ENCODE peak calls at places on chromosomes 2 and 18, in ten cellular contexts. V, J, T, I, W, D, U, R, A and B are unnamed samples.

GRCh38 chr2:29000481-29000880 is 19.4 kb downstream of the TOGARAM2 start:
- DNase-seq in V (peak), R (peak), D (no peak), T (no peak), I (no peak), U (no peak), J (no peak), A (no peak), W (peak), B (no peak)

GRCh38 chr2:105849431-105850179 is 104.9 kb downstream of the NCK2 start:
- DNase-seq in J (no peak), D (no peak), W (no peak), A (no peak), U (no peak), I (no peak), V (no peak), R (no peak), T (no peak), B (no peak)

GRCh38 chr2:4020649-4021048 is 317.3 kb downstream of the DCDC2C start:
- DNase-seq in R (no peak), U (no peak), J (no peak), A (no peak), T (no peak), D (no peak), I (no peak), W (no peak), V (no peak), B (no peak)

GRCh38 chr2:215272918-215273317 is 38.9 kb upstream of the ATIC start:
- DNase-seq in I (no peak), U (no peak), R (no peak), W (no peak), J (no peak), D (no peak), T (no peak), A (no peak), V (no peak), B (no peak)

GRCh38 chr2:201008000-201008829 is 44.8 kb upstream of the ORC2 start:
- DNase-seq in R (no peak), I (no peak), U (no peak), W (no peak), A (no peak), D (no peak), V (no peak), J (no peak), T (no peak), B (no peak)

GRCh38 chr2:119488245-119489182 is 35.8 kb downstream of the SCTR start:
- DNase-seq in D (no peak), J (no peak), A (no peak), I (no peak), R (no peak), V (no peak), W (no peak), U (no peak), T (no peak), B (no peak)

GRCh38 chr2:149184994-149185393 is 145.4 kb upstream of the LYPD6 start:
- DNase-seq in U (no peak), I (no peak), D (no peak), V (no peak), W (no peak), J (peak), T (no peak), R (no peak), A (no peak), B (no peak)

GRCh38 chr2:18544171-18544570 is 16.3 kb downstream of the RDH14 start:
- DNase-seq in D (peak), W (no peak), I (no peak), J (no peak), V (no peak), R (no peak), A (peak), T (no peak), U (peak), B (no peak)

GRCh38 chr18:35756506-35757117 is 175.1 kb downstream of the GALNT1 start:
- DNase-seq in U (peak), W (peak), A (peak), T (peak), V (no peak), J (peak), D (peak), I (no peak), R (no peak), B (no peak)

GRCh38 chr2:56656826-56657225 is 473.0 kb downstream of the CCDC85A start:
- DNase-seq in W (no peak), J (no peak), D (no peak), T (no peak), A (peak), V (no peak), R (no peak), I (no peak), U (no peak), B (no peak)

GRCh38 chr2:75035444-75036353 is 77.3 kb downstream of the POLE4 start:
- DNase-seq in A (peak), V (no peak), W (no peak), I (no peak), R (no peak), U (peak), D (peak), T (no peak), J (no peak), B (no peak)

GRCh38 chr2:239822146-239822945 is 202.8 kb downstream of the NDUFA10 start:
- DNase-seq in R (no peak), I (no peak), W (no peak), T (no peak), V (no peak), A (no peak), D (no peak), J (no peak), U (no peak), B (peak)

GRCh38 chr2:33810046-33810835 is 211.1 kb upstream of the FAM98A start:
- DNase-seq in W (no peak), T (no peak), R (no peak), U (peak), D (peak), V (no peak), J (no peak), A (peak), I (no peak), B (no peak)

GRCh38 chr18:64713284-64713683 is 564.4 kb upstream of the LINC00305 start:
- DNase-seq in U (no peak), D (no peak), T (no peak), W (no peak), A (no peak), V (no peak), R (no peak), J (no peak), I (no peak), B (no peak)

GRCh38 chr18:50747849-50748242 is 72.0 kb downstream of the MRO start:
- DNase-seq in V (no peak), J (no peak), I (no peak), D (no peak), T (no peak), R (no peak), U (no peak), W (no peak), A (no peak), B (no peak)

GRCh38 chr2:23803965-23804542 is 122.9 kb downstream of the ATAD2B start:
- DNase-seq in T (peak), V (no peak), U (peak), A (peak), I (peak), W (no peak), D (peak), J (peak), R (no peak), B (no peak)

GRCh38 chr2:67790622-67791021 is 272.2 kb downstream of the C1D start:
- DNase-seq in D (peak), V (no peak), J (no peak), T (no peak), W (no peak), U (peak), R (no peak), A (peak), I (no peak), B (no peak)

GRCh38 chr2:240887631-240888030 is 8.3 kb downstream of the MAB21L4 start:
- DNase-seq in D (no peak), I (no peak), W (no peak), T (no peak), J (no peak), A (no peak), U (no peak), R (peak), V (no peak), B (no peak)

GRCh38 chr2:134397146-134397896 is 143.4 kb downstream of the MGAT5 start:
- DNase-seq in I (no peak), A (no peak), W (no peak), R (no peak), T (no peak), J (no peak), U (no peak), V (no peak), D (no peak), B (no peak)

GRCh38 chr2:10190737-10191532 is 68.4 kb downstream of the RRM2 start:
- DNase-seq in I (no peak), D (no peak), A (no peak), T (no peak), R (peak), V (no peak), J (no peak), U (no peak), W (no peak), B (no peak)

GRCh38 chr2:19738707-19739106 is 163.1 kb downstream of the TTC32 start:
- DNase-seq in A (peak), J (no peak), T (no peak), U (peak), W (no peak), R (no peak), I (peak), V (no peak), D (peak), B (peak)

GRCh38 chr2:28717339-28717758 is 34.3 kb upstream of the PPP1CB start:
- DNase-seq in V (no peak), T (no peak), R (peak), I (peak), U (peak), D (peak), J (no peak), A (peak), W (no peak), B (peak)

GRCh38 chr2:204389122-204389521 is 156.2 kb upstream of the PARD3B start:
- DNase-seq in I (no peak), D (no peak), R (no peak), U (no peak), V (no peak), W (no peak), J (no peak), T (no peak), A (no peak), B (no peak)

GRCh38 chr2:174334278-174334715 is 457 bp upstream of the SP9 start:
- DNase-seq in A (no peak), W (no peak), T (no peak), J (no peak), U (no peak), D (no peak), V (no peak), R (no peak), I (no peak), B (no peak)

GRCh38 chr2:168025487-168026203 is 221.8 kb downstream of the STK39 start:
- DNase-seq in I (no peak), W (no peak), D (no peak), R (no peak), J (no peak), A (no peak), T (no peak), U (no peak), V (no peak), B (no peak)

GRCh38 chr18:13681701-13682100 is 44.7 kb downstream of the FAM210A start:
- DNase-seq in T (no peak), D (no peak), U (no peak), V (no peak), R (no peak), A (no peak), W (no peak), I (no peak), J (no peak), B (no peak)

GRCh38 chr2:66073166-66073565 is 361.8 kb upstream of the MEIS1 start:
- DNase-seq in J (no peak), A (no peak), V (no peak), W (no peak), R (no peak), U (no peak), I (no peak), D (no peak), T (no peak), B (no peak)

GRCh38 chr2:66070717-66071602 is 364.0 kb upstream of the MEIS1 start:
- DNase-seq in V (peak), W (no peak), J (no peak), I (peak), T (peak), U (no peak), D (no peak), R (no peak), A (no peak), B (no peak)

DNA sequence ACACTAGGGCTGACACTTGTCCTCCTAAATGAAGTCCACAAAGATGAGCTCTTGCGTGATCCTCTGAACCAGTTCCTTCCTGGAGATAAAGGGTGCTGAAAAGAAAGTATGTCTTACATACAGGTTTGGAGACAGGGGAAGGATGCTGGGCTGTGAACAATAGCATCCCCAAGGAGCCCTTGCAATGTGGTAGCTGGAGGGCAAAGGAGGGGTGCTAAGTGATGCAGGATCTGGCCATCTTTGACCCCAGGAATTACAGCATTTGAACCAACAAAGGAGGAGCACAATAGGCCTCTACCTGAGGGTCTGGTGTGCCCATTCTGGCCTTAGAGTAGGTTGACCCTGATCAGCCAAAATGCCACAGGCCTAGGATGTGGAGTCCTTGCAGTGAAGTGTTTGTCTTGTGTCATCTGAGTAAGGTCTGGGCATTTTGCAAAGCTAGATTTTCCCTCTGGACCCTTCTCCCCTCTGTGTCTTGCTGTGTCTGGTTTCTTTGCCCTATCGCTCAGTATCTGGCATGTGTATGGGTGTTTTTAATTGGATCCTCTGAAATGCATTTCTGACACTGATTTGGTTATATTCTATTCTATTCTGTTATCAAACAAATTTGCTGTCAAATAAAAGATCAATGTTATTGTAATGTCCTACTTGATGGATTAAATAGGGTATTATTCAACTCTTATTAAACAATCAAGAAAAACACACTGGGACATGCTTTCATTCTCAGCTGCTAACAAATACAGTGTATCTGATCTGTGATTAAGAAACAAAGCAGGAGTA is 364.8 kb upstream of the MEIS1 start:
- DNase-seq in R (no peak), A (no peak), D (no peak), W (no peak), U (no peak), T (peak), V (no peak), J (no peak), I (no peak), B (no peak)
- H3K4me3 ChIP-seq in R (no peak), A (no peak), D (no peak), W (no peak), U (no peak), T (peak), V (no peak), J (no peak), I (no peak), B (no peak)

GRCh38 chr2:26177122-26177521 is 4.2 kb downstream of the GAREM2 start:
- DNase-seq in R (no peak), I (no peak), U (no peak), J (no peak), D (no peak), V (no peak), T (no peak), W (no peak), A (no peak), B (peak)

GRCh38 chr2:26178746-26179436 is 6.0 kb downstream of the GAREM2 start:
- DNase-seq in D (peak), R (peak), A (no peak), T (peak), J (peak), V (peak), W (no peak), U (peak), I (no peak), B (no peak)

GRCh38 chr2:26175716-26176615 is 3.1 kb downstream of the GAREM2 start:
- DNase-seq in T (peak), I (no peak), D (no peak), J (peak), V (no peak), U (no peak), A (no peak), W (no peak), R (no peak), B (peak)

GRCh38 chr2:26179446-26179907 is 6.6 kb downstream of the GAREM2 start:
- DNase-seq in W (no peak), A (no peak), J (no peak), I (no peak), U (no peak), V (no peak), R (no peak), T (peak), D (no peak), B (no peak)

DNA sequence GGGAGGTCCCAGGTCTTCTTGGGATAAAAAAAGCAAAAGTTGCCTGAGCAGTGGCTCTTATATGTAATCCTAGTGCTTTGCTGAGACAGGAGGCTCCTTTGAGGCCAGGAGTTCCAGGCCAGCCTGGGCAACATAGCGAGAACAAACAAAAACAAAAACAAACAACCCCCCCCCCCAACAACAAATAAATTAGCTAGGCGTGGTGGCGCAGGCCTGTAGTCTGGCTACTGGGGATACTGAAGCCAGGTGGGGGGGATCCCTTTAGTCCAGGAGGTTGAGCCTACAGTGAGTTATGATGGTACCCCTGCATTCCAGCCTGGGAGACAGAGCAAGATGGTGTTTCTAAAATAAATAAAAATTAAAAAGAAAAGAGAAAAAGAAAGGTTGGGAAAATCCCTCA is 5.4 kb downstream of the GAREM2 start:
- DNase-seq in W (no peak), R (no peak), D (no peak), I (no peak), V (no peak), U (no peak), J (no peak), T (no peak), A (no peak), B (no peak)
- H3K4me3 ChIP-seq in W (no peak), R (no peak), D (peak), I (no peak), V (peak), U (no peak), J (peak), T (peak), A (no peak), B (peak)

DNA sequence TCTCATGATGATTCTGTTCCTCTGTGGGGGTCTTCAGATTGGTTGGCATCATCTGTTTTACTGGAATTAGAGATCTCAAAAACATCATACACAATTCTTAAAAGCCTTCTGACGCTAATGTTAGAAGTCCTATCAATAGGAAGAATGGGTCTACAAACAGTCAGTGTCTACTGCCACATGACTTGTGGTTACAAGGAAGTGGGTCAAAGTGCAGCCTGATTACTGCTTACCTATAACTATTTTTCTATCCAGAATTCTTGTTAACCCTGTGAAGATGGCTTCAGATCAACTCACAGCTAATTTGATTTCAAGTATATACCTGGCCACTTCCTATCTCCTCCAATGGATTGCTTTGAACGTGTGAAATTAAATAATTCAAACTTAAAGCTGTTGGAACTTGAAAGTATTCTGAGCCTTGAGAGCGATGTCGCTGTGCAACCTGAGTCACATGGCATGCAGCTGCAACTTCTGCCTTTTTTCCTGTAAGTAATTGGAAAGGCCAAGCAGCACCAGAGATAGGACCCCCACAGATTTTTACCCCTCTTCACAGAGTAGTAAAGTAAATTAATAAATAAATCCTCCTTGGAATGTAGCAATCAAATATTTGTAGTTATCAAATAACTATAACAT is 3.0 kb upstream of the RNF149 start:
- DNase-seq in J (no peak), I (no peak), A (no peak), W (peak), V (no peak), T (no peak), U (no peak), R (no peak), D (no peak), B (no peak)
- H3K4me3 ChIP-seq in J (no peak), I (no peak), A (no peak), W (peak), V (no peak), T (no peak), U (no peak), R (no peak), D (no peak), B (no peak)

GRCh38 chr2:121599963-121600651 is 49.2 kb downstream of the CLASP1 start:
- DNase-seq in R (no peak), W (no peak), V (no peak), D (no peak), U (no peak), T (no peak), I (no peak), A (peak), J (no peak), B (no peak)
- H3K4me3 ChIP-seq in R (no peak), W (no peak), V (no peak), D (no peak), U (no peak), T (no peak), I (no peak), A (no peak), J (no peak), B (no peak)

GRCh38 chr2:39664898-39665591 is 672 bp upstream of the TMEM178A start:
- DNase-seq in A (no peak), T (no peak), U (no peak), D (no peak), R (no peak), V (no peak), I (no peak), J (peak), W (no peak), B (no peak)
- H3K4me3 ChIP-seq in A (no peak), T (no peak), U (no peak), D (no peak), R (no peak), V (no peak), I (no peak), J (peak), W (no peak), B (peak)

GRCh38 chr2:152467677-152468406 is 132.9 kb downstream of the FMNL2 start:
- DNase-seq in V (no peak), I (no peak), R (no peak), A (no peak), D (no peak), T (no peak), U (no peak), J (no peak), W (no peak), B (no peak)
- H3K4me3 ChIP-seq in V (no peak), I (no peak), R (no peak), A (no peak), D (no peak), T (no peak), U (no peak), J (no peak), W (no peak), B (no peak)